ENCODE peak calls at places on chromosomes 13 and 19, in seven cellular contexts. B is uterus, N is SK-N-SH, L is cardiac muscle cell, Q is osteoblast, V is AG10803, U is HCT116. J is an unnamed sample.
A peak's percentile ranks its signal among the peaks of the same experiment; 100 is the strongest.

GRCh38 chr19:8335343-8336071 is 7.6 kb downstream of the KANK3 start:
- DNase-seq in N (peak; percentile 61), Q (peak; percentile 84), L (peak; percentile 18), U (no peak), V (no peak), B (no peak), J (no peak)

GRCh38 chr19:11321206-11322126 is 18.0 kb downstream of the RAB3D start:
- DNase-seq in Q (no peak), B (no peak), N (no peak), V (no peak), U (no peak), L (no peak), J (no peak)

GRCh38 chr13:45200701-45201230 is at the start of gene KCTD4:
- DNase-seq in B (no peak), L (no peak), V (peak; percentile 66), N (no peak), Q (peak; percentile 14), U (no peak), J (peak; percentile 36)

GRCh38 chr19:47699360-47699917 is 13.8 kb upstream of the EHD2 start:
- DNase-seq in U (no peak), B (no peak), V (no peak), Q (peak; percentile 99), N (peak; percentile 95), L (peak; percentile 60), J (peak; percentile 41)

GRCh38 chr13:20567881-20568528 is 1.0 kb downstream of the IFT88 start:
- DNase-seq in U (no peak), Q (no peak), N (no peak), V (peak; percentile 4), L (no peak), B (no peak), J (no peak)

GRCh38 chr19:51012661-51013190 is 6.8 kb downstream of the KLK10 start:
- DNase-seq in N (no peak), Q (peak; percentile 42), B (no peak), L (no peak), V (no peak), U (no peak), J (no peak)

GRCh38 chr13:89746554-89746953 is 1600.9 kb upstream of the MIR17HG start:
- DNase-seq in B (no peak), L (no peak), Q (no peak), N (no peak), V (no peak), U (no peak), J (no peak)

GRCh38 chr19:4208385-4209094 is 20.8 kb upstream of the EBI3 start:
- DNase-seq in V (no peak), L (no peak), B (no peak), Q (peak; percentile 92), U (peak; percentile 66), N (peak; percentile 68), J (peak; percentile 28)

GRCh38 chr19:5824791-5825577 is 14.5 kb downstream of the FUT6 start:
- DNase-seq in B (no peak), U (no peak), Q (peak; percentile 79), N (no peak), L (no peak), V (no peak), J (no peak)

GRCh38 chr19:9640956-9641355 is 19.9 kb upstream of the ZNF561 start:
- DNase-seq in L (no peak), B (no peak), V (no peak), N (no peak), U (no peak), Q (no peak), J (no peak)

GRCh38 chr13:21834511-21834910 is 163.6 kb downstream of the FGF9 start:
- DNase-seq in U (no peak), N (no peak), Q (no peak), L (no peak), B (no peak), V (no peak), J (no peak)
- H3K4me3 ChIP-seq in U (no peak overlapping the region), N (no peak overlapping the region), Q (no peak overlapping the region), L (no peak overlapping the region), B (no peak overlapping the region), V (no peak overlapping the region), J (no peak overlapping the region)

DNA sequence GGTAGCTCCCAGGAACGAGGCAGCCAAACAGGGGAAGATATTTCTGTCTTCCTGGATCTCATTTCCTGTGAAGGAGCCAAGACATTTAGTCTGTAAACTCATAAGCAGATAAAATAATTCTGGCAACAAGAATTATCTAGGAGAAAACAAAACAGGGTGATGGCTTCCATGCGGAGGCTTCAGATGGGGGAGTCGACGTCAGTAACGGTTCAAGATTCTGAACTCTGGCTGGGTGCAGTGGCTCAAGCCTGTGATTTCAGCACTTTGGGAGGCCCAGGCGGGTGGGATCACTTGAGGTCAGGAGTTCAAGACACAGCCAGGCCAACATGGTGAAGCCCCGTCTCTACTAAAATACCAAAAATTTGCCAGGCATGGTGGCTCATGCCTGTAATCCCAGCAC is 1.3 kb downstream of the GNA15 start:
- DNase-seq in Q (peak; percentile 73), B (no peak), U (no peak), V (no peak), N (no peak), L (no peak), J (peak; percentile 80)
- H3K4me3 ChIP-seq in Q (no peak overlapping the region), B (no peak overlapping the region), U (no peak overlapping the region), V (no peak overlapping the region), N (no peak overlapping the region), L (no peak overlapping the region), J (no peak overlapping the region)

GRCh38 chr19:14189415-14189814 is 16.6 kb downstream of the ADGRL1 start:
- DNase-seq in V (no peak), U (no peak), B (no peak), Q (no peak), L (no peak), N (no peak), J (no peak)
- H3K4me3 ChIP-seq in V (no peak overlapping the region), U (no peak overlapping the region), B (no peak overlapping the region), Q (no peak overlapping the region), L (no peak overlapping the region), N (no peak overlapping the region), J (no peak overlapping the region)

GRCh38 chr13:98761979-98762616 is 9.6 kb upstream of the SLC15A1 start:
- DNase-seq in N (no peak), U (no peak), V (no peak), L (no peak), B (no peak), Q (no peak), J (no peak)
- H3K4me3 ChIP-seq in N (peak overlapping the region; percentile 12), U (no peak overlapping the region), V (peak overlapping the region; percentile 33), L (no peak overlapping the region), B (peak overlapping the region; percentile 8), Q (peak overlapping the region; percentile 48), J (peak overlapping the region; percentile 15)

J was measured in fibroblast of pulmonary artery.